ENCODE peak calls at places on chromosomes 1 and 21, in six cellular contexts. One of them, this sample, is unnamed.

GRCh38 chr1:30966690-30967369 is 58.3 kb upstream of the SDC3 start:
- DNase-seq in fibroblast of pulmonary artery: peak; percentile 87
- DNase-seq in sigmoid colon: no peak
- DNase-seq in HT1080: peak; percentile 55
- DNase-seq in iris pigment epithelial cell: peak; percentile 81
- DNase-seq in GM12892: no peak
- DNase-seq in this sample: peak; percentile 60

GRCh38 chr21:41622831-41623548 is 115.0 kb upstream of the TMPRSS2 start:
- DNase-seq in fibroblast of pulmonary artery: no peak
- DNase-seq in GM12892: no peak
- DNase-seq in sigmoid colon: peak; percentile 60
- DNase-seq in iris pigment epithelial cell: peak; percentile 42
- DNase-seq in HT1080: no peak
- DNase-seq in this sample: peak; percentile 68

GRCh38 chr1:10272274-10272673 is 61.9 kb downstream of the KIF1B start:
- DNase-seq in fibroblast of pulmonary artery: no peak
- DNase-seq in iris pigment epithelial cell: no peak
- DNase-seq in sigmoid colon: no peak
- DNase-seq in GM12892: no peak
- DNase-seq in HT1080: no peak
- DNase-seq in this sample: no peak

GRCh38 chr1:150973826-150974579 is 632 bp downstream of the CERS2 start:
- DNase-seq in fibroblast of pulmonary artery: no peak
- DNase-seq in iris pigment epithelial cell: no peak
- DNase-seq in sigmoid colon: no peak
- DNase-seq in GM12892: peak; percentile 60
- DNase-seq in HT1080: no peak
- DNase-seq in this sample: peak; percentile 57

GRCh38 chr1:241482761-241483250 is 36.7 kb downstream of the FH start:
- DNase-seq in HT1080: peak; percentile 84
- DNase-seq in fibroblast of pulmonary artery: peak; percentile 47
- DNase-seq in iris pigment epithelial cell: peak; percentile 47
- DNase-seq in sigmoid colon: no peak
- DNase-seq in GM12892: no peak
- DNase-seq in this sample: peak; percentile 75

GRCh38 chr1:17525996-17526686 is 13.4 kb upstream of the ARHGEF10L start:
- DNase-seq in HT1080: no peak
- DNase-seq in fibroblast of pulmonary artery: no peak
- DNase-seq in sigmoid colon: no peak
- DNase-seq in GM12892: no peak
- DNase-seq in iris pigment epithelial cell: no peak
- DNase-seq in this sample: peak; percentile 32

GRCh38 chr1:208093754-208094719 is 150.1 kb downstream of the PLXNA2 start:
- DNase-seq in iris pigment epithelial cell: peak; percentile 62
- DNase-seq in fibroblast of pulmonary artery: peak; percentile 79
- DNase-seq in GM12892: peak; percentile 37
- DNase-seq in HT1080: peak; percentile 46
- DNase-seq in sigmoid colon: peak; percentile 78
- DNase-seq in this sample: peak; percentile 58

GRCh38 chr1:36327421-36328087 is 4.1 kb upstream of the EVA1B start:
- DNase-seq in iris pigment epithelial cell: peak; percentile 75
- DNase-seq in fibroblast of pulmonary artery: peak; percentile 32
- DNase-seq in GM12892: no peak
- DNase-seq in HT1080: peak; percentile 55
- DNase-seq in sigmoid colon: no peak
- DNase-seq in this sample: peak; percentile 66

GRCh38 chr1:240093120-240093961 is 1.7 kb downstream of the FMN2 start:
- DNase-seq in HT1080: no peak
- DNase-seq in GM12892: peak; percentile 12
- DNase-seq in fibroblast of pulmonary artery: no peak
- DNase-seq in iris pigment epithelial cell: peak; percentile 41
- DNase-seq in sigmoid colon: peak; percentile 67
- DNase-seq in this sample: peak; percentile 45

GRCh38 chr1:20143734-20144565 is 4.8 kb downstream of the PLA2G2F start:
- DNase-seq in GM12892: no peak
- DNase-seq in fibroblast of pulmonary artery: no peak
- DNase-seq in sigmoid colon: peak; percentile 50
- DNase-seq in HT1080: no peak
- DNase-seq in iris pigment epithelial cell: no peak
- DNase-seq in this sample: no peak

GRCh38 chr21:33355355-33355754 is 30.6 kb downstream of the IFNAR1 start:
- DNase-seq in iris pigment epithelial cell: no peak
- DNase-seq in HT1080: no peak
- DNase-seq in GM12892: no peak
- DNase-seq in sigmoid colon: no peak
- DNase-seq in fibroblast of pulmonary artery: no peak
- DNase-seq in this sample: no peak

GRCh38 chr1:17875171-17875881 is 120.2 kb downstream of the ACTL8 start:
- DNase-seq in sigmoid colon: peak; percentile 10
- DNase-seq in GM12892: no peak
- DNase-seq in HT1080: peak; percentile 54
- DNase-seq in iris pigment epithelial cell: peak; percentile 53
- DNase-seq in fibroblast of pulmonary artery: no peak
- DNase-seq in this sample: peak; percentile 46

GRCh38 chr1:155910621-155911121 is 478 bp downstream of the RIT1 start:
- DNase-seq in sigmoid colon: peak; percentile 69
- DNase-seq in iris pigment epithelial cell: peak; percentile 44
- DNase-seq in GM12892: no peak
- DNase-seq in HT1080: peak; percentile 35
- DNase-seq in fibroblast of pulmonary artery: peak; percentile 42
- DNase-seq in this sample: peak; percentile 41

GRCh38 chr1:174344162-174344561 is 103.6 kb upstream of the GPR52 start:
- DNase-seq in HT1080: no peak
- DNase-seq in fibroblast of pulmonary artery: no peak
- DNase-seq in GM12892: no peak
- DNase-seq in iris pigment epithelial cell: no peak
- DNase-seq in sigmoid colon: no peak
- DNase-seq in this sample: no peak